ENCODE peak calls at places on chromosomes 5 and 9, in four cellular contexts. E is transverse colon, Y is breast epithelium, K is HCT116. L is an unnamed sample.

GRCh38 chr9:42852133-42852532 is 668.7 kb downstream of the SPATA31A6 start:
- DNase-seq in E (no peak), Y (no peak), K (no peak), L (no peak)

GRCh38 chr5:144072518-144072927 is 97.9 kb downstream of the YIPF5 start:
- DNase-seq in E (no peak), Y (no peak), K (no peak), L (no peak)

GRCh38 chr9:34498511-34498910 is 24.3 kb downstream of the ENHO start:
- DNase-seq in E (no peak), Y (no peak), K (no peak), L (no peak)

GRCh38 chr9:124852829-124853531 is at the start of gene WDR38:
- DNase-seq in E (peak; percentile 76), Y (peak; percentile 65), K (peak; percentile 78), L (peak; percentile 67)

GRCh38 chr5:96569770-96570169 is 92.4 kb upstream of the CAST start:
- DNase-seq in E (no peak), Y (no peak), K (no peak), L (no peak)

GRCh38 chr5:27778121-27778520 is 739.7 kb upstream of the CDH9 start:
- DNase-seq in E (no peak), Y (no peak), K (no peak), L (no peak)

GRCh38 chr5:72255670-72256069 is 64.4 kb downstream of the MRPS27 start:
- DNase-seq in E (no peak), Y (no peak), K (no peak), L (no peak)

GRCh38 chr5:126514159-126515141 is 80.6 kb downstream of the ALDH7A1 start:
- DNase-seq in E (no peak), Y (no peak), K (no peak), L (no peak)

GRCh38 chr9:6545017-6545691 is 100.4 kb downstream of the GLDC start:
- DNase-seq in E (no peak), Y (no peak), K (no peak), L (no peak)

GRCh38 chr5:122435738-122436137 is 123.7 kb downstream of the SNCAIP start:
- DNase-seq in E (no peak), Y (no peak), K (no peak), L (no peak)

GRCh38 chr9:92506184-92506857 is 24.0 kb upstream of the ASPN start:
- DNase-seq in E (no peak), Y (no peak), K (no peak), L (no peak)

DNA sequence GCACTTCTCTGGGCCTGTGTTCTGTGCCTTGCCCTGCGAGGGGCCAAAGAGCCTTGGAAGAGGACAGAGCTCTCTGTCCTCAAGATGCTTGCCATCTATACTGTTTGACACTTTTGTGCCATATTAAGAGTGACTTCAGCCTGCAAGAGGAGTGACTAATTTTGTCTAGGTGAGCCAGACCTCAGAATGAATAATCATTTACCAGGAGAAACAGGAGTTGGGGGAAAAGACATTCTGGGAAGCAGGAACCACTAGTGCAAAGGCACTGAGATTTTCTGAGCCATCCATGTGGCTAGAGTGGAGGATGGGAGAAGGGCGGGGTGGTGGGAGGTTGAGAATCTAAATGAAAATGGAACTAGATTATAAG is 1.9 kb downstream of the GSN start:
- DNase-seq in E (no peak), Y (no peak), K (no peak), L (no peak)
- TF ChIP-seq POLR2AphosphoS5 in E (no peak), Y (no peak), K (no peak), L (no peak)

GRCh38 chr9:95171001-95171400 is 146.5 kb downstream of the FANCC start:
- DNase-seq in E (no peak), Y (no peak), K (no peak), L (no peak)
- H3K4me3 ChIP-seq in E (no peak overlapping the region), Y (no peak overlapping the region), K (no peak overlapping the region), L (no peak overlapping the region)

GRCh38 chr9:137788561-137789294 is 88.9 kb upstream of the CACNA1B start:
- DNase-seq in E (peak; percentile 91), Y (no peak), K (no peak), L (no peak)
- TF ChIP-seq POLR2A in E (peak; percentile 82), Y (no peak), K (no peak), L (no peak)

DNA sequence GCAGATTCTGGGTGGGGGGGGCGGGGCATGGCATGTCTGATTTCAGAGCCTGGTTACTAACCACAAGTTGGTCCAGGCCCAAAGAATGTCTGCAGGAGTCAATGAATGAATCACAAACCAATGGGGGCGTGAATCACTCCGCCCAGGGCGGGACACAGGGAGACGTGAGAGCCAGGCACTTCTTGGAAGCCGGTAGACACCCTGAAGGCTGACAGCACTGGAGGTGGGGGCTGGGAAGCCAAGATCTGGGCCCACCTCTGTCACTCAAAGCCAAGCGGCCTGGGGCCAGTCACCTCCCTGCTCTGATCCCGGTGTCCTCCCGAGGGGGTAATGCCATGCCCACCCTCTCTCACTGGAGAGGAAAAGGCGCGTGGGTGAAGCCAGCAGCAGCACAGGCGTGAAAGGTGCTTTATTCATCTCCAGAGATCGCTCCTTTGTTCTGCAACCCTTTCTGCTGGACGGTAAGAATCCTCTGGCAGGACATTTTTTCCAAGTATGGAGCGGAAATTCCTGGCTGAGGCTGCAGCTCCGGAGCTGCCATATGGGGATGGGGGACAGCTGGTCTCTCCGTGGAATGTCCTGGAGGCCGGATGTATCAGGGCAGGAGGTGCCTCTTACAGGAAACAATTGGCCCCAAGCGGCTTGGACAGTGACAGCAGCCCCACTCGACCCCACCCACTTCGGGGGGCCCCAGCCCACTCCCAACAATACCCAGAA is 85.0 kb downstream of the STK10 start:
- DNase-seq in E (peak; percentile 50), Y (peak; percentile 66), K (peak; percentile 64), L (no peak)
- TF ChIP-seq POLR2AphosphoS5 in E (no peak), Y (no peak), K (peak; percentile 50), L (no peak)

DNA sequence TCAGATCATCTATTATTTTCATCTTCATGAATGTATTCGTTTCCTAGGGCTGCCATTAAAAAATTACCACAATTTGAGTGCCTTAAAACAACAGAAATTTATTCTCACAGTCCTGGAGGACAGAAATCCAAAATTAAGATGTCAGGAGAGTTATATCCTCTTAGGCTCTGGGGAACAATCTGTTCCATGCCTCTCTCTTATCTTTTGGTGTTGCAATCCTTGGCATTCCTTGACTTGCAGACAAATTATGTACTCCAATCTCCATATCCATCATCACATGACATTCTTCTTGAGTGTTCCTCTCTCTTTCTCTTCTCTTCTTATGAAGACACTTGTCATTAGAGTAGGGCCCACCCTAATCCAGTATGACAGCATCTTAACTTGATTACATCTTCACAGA is 339.4 kb downstream of the EFNA5 start:
- DNase-seq in E (no peak), Y (no peak), K (no peak), L (no peak)
- H3K4me3 ChIP-seq in E (no peak overlapping the region), Y (no peak overlapping the region), K (no peak overlapping the region), L (no peak overlapping the region)

L was measured in prostate gland.